ENCODE peak calls at places on chromosomes 7 and 10, in six cellular contexts. W, P, N, B, H and M are unnamed samples.

GRCh38 chr7:98123073-98123696 is 16.5 kb downstream of the LMTK2 start:
- DNase-seq in B (no peak), W (no peak), H (no peak), N (no peak), P (no peak), M (no peak)

GRCh38 chr7:36604801-36605200 is 119.5 kb downstream of the AOAH start:
- DNase-seq in W (peak; percentile 25), P (no peak), H (no peak), B (no peak), N (no peak), M (no peak)

GRCh38 chr10:124005091-124005490 is 88.3 kb downstream of the CHST15 start:
- DNase-seq in B (no peak), P (no peak), H (no peak), N (no peak), W (no peak), M (no peak)

GRCh38 chr7:107506683-107507339 is 37.0 kb downstream of the GPR22 start:
- DNase-seq in H (no peak), P (no peak), B (no peak), N (peak; percentile 22), W (no peak), M (no peak)

GRCh38 chr10:91495402-91495801 is 85.3 kb downstream of the HECTD2 start:
- DNase-seq in B (no peak), N (no peak), H (peak; percentile 19), P (no peak), W (no peak), M (no peak)

GRCh38 chr10:11212285-11212684 is 194.6 kb downstream of the CELF2 start:
- DNase-seq in P (no peak), W (no peak), B (no peak), H (no peak), N (no peak), M (no peak)

GRCh38 chr10:23404461-23404980 is 34.4 kb upstream of the OTUD1 start:
- DNase-seq in N (no peak), H (peak; percentile 17), B (no peak), W (no peak), P (no peak), M (no peak)

GRCh38 chr10:96466-96865 is 38.8 kb upstream of the ZMYND11 start:
- DNase-seq in B (no peak), H (no peak), N (no peak), W (no peak), P (no peak), M (no peak)

GRCh38 chr10:52637592-52637991 is 135.0 kb downstream of the MBL2 start:
- DNase-seq in B (no peak), P (no peak), H (no peak), W (no peak), N (no peak), M (no peak)

GRCh38 chr7:3312583-3312982 is 11.5 kb downstream of the SDK1 start:
- DNase-seq in N (no peak), W (no peak), B (no peak), P (no peak), H (no peak), M (no peak)

DNA sequence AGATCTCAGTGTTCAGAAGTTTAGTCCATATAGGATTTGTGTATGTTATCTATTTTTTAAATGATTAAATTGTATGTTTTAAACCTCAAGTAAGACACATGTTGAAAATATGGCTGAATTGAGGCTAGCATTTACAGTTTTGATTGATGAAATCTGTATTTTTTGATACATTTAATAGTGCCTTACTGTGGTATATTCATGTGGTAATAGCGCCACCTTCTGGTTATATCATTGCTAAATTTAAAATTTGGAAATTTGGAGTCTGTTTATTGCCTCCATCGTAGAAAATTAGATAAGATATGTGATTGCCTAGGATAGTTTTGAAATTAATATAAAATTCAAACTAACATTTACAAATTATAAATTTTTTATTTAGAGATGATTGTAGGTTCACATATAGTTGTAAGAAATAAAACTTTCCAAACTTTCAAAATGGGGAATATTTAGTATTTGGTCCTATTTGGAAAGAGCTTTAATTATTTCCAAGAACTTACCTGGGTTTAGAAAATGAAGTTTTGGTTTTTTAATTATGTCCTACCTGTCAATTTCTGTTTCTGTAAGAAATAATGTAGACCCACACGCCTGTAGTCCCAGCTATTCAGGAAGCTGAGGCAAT is 19.1 kb upstream of the ARMS2 start:
- DNase-seq in P (no peak), B (peak; percentile 17), N (no peak), W (no peak), H (peak; percentile 52), M (no peak)
- TF ChIP-seq CTCF in P (peak; percentile 90), B (peak; percentile 34), N (peak; percentile 74), W (peak; percentile 58), H (peak; percentile 66), M (peak; percentile 32)

GRCh38 chr10:5297466-5297865 is 67.3 kb upstream of the UCN3 start:
- DNase-seq in W (no peak), N (peak; percentile 30), H (peak; percentile 60), P (no peak), B (no peak), M (no peak)

GRCh38 chr10:5292196-5292735 is 72.5 kb upstream of the UCN3 start:
- DNase-seq in B (no peak), P (peak; percentile 22), H (no peak), N (no peak), W (no peak), M (no peak)

GRCh38 chr10:5288359-5288758 is 76.4 kb upstream of the UCN3 start:
- DNase-seq in W (no peak), H (no peak), P (no peak), B (no peak), N (no peak), M (no peak)

GRCh38 chr10:5293691-5294550 is 70.8 kb upstream of the UCN3 start:
- DNase-seq in N (peak; percentile 47), W (no peak), P (peak; percentile 49), B (no peak), H (peak; percentile 33), M (no peak)

DNA sequence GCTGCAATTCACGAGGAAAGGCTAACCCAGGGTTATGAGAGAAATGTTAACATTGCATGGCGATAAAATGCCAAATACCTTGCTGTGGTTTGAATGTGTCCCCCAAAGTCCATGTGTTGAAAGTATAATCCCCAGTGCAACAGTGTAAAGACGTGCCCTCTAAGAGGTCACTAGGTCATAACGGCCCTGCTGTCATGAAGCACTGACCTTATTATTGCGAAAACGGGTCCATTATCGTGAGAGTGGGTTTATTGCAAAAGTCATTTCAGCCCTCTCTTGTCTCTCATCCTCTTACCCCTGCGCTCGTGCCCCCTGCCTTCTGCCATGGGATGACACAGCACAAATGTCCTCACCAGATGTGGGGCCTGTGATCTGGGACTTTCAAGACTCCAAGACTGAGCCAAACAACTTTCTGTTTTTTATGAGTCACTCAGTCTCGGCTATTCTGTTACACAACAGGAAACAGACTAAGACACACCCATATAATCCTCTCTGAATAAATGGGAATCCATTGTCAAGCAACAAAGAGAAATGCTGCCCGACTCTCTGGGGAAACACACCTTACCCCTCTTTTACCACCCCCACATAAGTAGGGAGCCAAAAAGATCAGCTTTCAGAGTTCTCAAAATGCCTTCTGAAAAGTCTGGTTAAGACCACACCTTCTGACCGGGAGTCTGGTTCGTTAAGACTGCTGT is 73.1 kb upstream of the UCN3 start:
- DNase-seq in B (peak; percentile 76), W (peak; percentile 42), P (peak; percentile 54), H (peak; percentile 96), N (peak; percentile 52), M (peak; percentile 87)
- TF ChIP-seq CTCF in B (no peak), W (no peak), P (no peak), H (no peak), N (no peak), M (no peak)

DNA sequence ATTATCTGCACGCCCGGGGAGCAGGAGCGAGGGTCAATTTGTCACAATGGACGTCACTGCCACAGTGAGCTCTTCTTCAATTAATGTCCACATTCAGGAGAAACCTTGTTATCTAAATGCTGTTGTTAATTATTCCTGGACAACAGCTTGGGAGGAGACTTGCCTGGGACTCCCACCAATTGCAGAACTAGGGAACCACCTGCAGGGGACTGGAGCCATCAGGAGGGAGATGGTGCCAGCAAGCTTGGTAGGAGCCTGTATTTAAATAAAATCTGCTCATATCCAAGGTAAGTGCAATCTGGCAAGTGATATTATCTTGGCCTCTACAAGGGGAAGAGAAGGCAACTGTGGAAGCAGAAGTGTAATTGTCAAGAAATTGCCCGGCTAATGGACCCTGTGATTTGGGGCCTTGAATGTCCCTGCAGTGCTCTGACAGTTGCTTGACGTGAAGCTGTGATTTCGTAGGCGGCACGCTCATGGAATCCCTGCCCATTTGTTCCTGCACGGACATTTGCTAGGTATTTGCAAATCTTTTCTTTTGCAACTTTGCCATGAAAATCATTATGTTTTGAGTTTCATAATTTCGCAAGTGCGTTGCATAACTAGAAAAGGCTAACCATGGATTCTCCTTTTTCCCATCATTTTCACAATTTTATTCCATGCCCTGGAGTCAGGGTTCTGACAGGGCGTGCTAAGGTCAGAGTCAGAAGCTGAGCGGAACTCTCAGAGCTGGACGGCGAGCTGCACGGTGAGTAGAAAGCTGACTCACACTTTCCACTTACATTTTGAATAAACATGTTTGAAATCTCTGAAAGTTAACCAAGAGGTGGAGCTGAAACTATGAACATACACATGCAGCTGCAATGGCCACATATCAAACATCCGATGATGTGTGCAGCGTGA is 84.8 kb upstream of the TCERG1L start:
- DNase-seq in P (no peak), N (no peak), H (no peak), W (no peak), B (no peak), M (no peak)
- TF ChIP-seq CTCF in P (no peak), N (no peak), H (no peak), W (no peak), B (no peak), M (no peak)

GRCh38 chr10:79071535-79071923 is 2.8 kb downstream of the ZMIZ1 start:
- DNase-seq in P (no peak), N (no peak), B (no peak), H (no peak), W (no peak), M (no peak)

GRCh38 chr10:79072041-79072441 is 3.3 kb downstream of the ZMIZ1 start:
- DNase-seq in W (no peak), H (peak; percentile 24), B (no peak), N (no peak), P (no peak), M (no peak)

GRCh38 chr10:79074732-79075131 is 6.0 kb downstream of the ZMIZ1 start:
- DNase-seq in B (no peak), P (no peak), W (no peak), H (no peak), N (no peak), M (no peak)

GRCh38 chr10:79073784-79074432 is 5.1 kb downstream of the ZMIZ1 start:
- DNase-seq in B (no peak), N (peak; percentile 58), P (no peak), W (no peak), H (peak; percentile 59), M (no peak)

GRCh38 chr10:79072994-79073654 is 4.4 kb downstream of the ZMIZ1 start:
- DNase-seq in H (no peak), B (no peak), W (no peak), N (no peak), P (no peak), M (no peak)
- TF ChIP-seq CTCF in H (peak; percentile 27), B (peak; percentile 21), W (peak; percentile 39), N (no peak), P (no peak), M (no peak)

DNA sequence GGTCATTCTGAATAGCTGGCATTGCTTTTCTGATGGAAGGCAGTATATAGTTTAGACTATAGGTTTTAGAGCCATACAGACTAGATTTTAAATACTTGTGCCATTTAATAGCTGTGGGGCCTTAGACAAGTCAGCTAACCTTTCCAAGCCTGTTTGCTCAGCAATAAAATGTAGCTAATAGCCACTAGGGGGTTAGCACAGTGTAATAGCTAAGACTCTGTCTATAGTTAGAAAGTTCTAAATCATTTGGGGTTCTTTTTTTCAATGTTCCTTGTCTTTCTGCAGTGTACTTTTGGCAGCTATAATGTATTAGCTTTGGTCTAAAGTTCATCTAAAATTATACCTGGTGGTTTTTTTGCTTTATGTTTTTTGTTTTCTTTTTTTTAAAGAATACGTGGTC is 7.5 kb upstream of the KIFBP start:
- DNase-seq in H (no peak), N (no peak), W (no peak), P (no peak), B (no peak), M (no peak)
- TF ChIP-seq CTCF in H (peak; percentile 33), N (peak; percentile 15), W (peak; percentile 45), P (no peak), B (no peak), M (peak; percentile 26)

GRCh38 chr7:151377406-151377805 is 32.4 kb downstream of the WDR86 start:
- DNase-seq in H (no peak), B (no peak), N (no peak), P (no peak), W (no peak), M (no peak)
- TF ChIP-seq CTCF in H (no peak), B (no peak), N (no peak), P (no peak), W (no peak), M (no peak)